ENCODE peak calls at places on chromosome 17, in four cellular contexts. W, P, Y and M are unnamed samples.

GRCh38 chr17:70795620-70796019 is 626.3 kb downstream of the KCNJ2 start:
- DNase-seq in W (no peak), P (no peak), Y (no peak), M (no peak)

GRCh38 chr17:4438162-4438944 is 4.6 kb downstream of the SPNS3 start:
- DNase-seq in W (no peak), P (no peak), Y (no peak), M (no peak)

GRCh38 chr17:2911035-2911754 is 115.0 kb downstream of the RAP1GAP2 start:
- DNase-seq in W (no peak), P (no peak), Y (no peak), M (no peak)

GRCh38 chr17:7883781-7884386 is 4.7 kb upstream of the CHD3 start:
- DNase-seq in W (no peak), P (no peak), Y (no peak), M (no peak)

GRCh38 chr17:63634163-63634562 is 11.9 kb downstream of the MAP3K3 start:
- DNase-seq in W (no peak), P (no peak), Y (no peak), M (no peak)

GRCh38 chr17:4185656-4186055 is 42.7 kb downstream of the CYB5D2 start:
- DNase-seq in W (no peak), P (no peak), Y (no peak), M (no peak)

GRCh38 chr17:71360301-71360700 is 760.5 kb upstream of the SOX9 start:
- DNase-seq in W (no peak), P (no peak), Y (no peak), M (no peak)

GRCh38 chr17:47204722-47205418 is 4.3 kb upstream of the MYL4 start:
- DNase-seq in W (peak; percentile 48), P (peak; percentile 69), Y (no peak), M (no peak)

GRCh38 chr17:79612468-79613194 is 1.8 kb upstream of the RBFOX3 start:
- DNase-seq in W (no peak), P (peak; percentile 38), Y (no peak), M (no peak)

GRCh38 chr17:57957886-57958285 is 2.7 kb upstream of the CUEDC1 start:
- DNase-seq in W (no peak), P (no peak), Y (no peak), M (no peak)

GRCh38 chr17:57957120-57957850 is 2.1 kb upstream of the CUEDC1 start:
- DNase-seq in W (no peak), P (no peak), Y (no peak), M (peak; percentile 61)

GRCh38 chr17:57955183-57955952 is at the start of gene CUEDC1:
- DNase-seq in W (peak; percentile 88), P (peak; percentile 57), Y (peak; percentile 83), M (peak; percentile 88)

GRCh38 chr17:57954421-57955182 is 610 bp downstream of the CUEDC1 start:
- DNase-seq in W (peak; percentile 93), P (no peak), Y (peak; percentile 64), M (no peak)

GRCh38 chr17:57956311-57957119 is 1.3 kb upstream of the CUEDC1 start:
- DNase-seq in W (no peak), P (peak; percentile 58), Y (no peak), M (peak; percentile 43)
- H3K4me3 ChIP-seq in W (no peak overlapping the region), P (no peak overlapping the region), Y (no peak overlapping the region), M (peak overlapping the region; percentile 77)

GRCh38 chr17:75319818-75320691 is 30.8 kb upstream of the SLC25A19 start:
- DNase-seq in W (no peak), P (peak; percentile 75), Y (no peak), M (no peak)
- H3K36me3 ChIP-seq in W (peaks cover 66% of the 10 kb centered on the region), P (peaks cover 14% of the 10 kb centered on the region), Y (peaks cover 79% of the 10 kb centered on the region), M (peaks cover 35% of the 10 kb centered on the region)

GRCh38 chr17:1197781-1198490 is 18.2 kb upstream of the ABR start:
- DNase-seq in W (peak; percentile 68), P (peak; percentile 88), Y (peak; percentile 92), M (peak; percentile 81)
- H3K4me3 ChIP-seq in W (no peak overlapping the region), P (no peak overlapping the region), Y (no peak overlapping the region), M (no peak overlapping the region)

GRCh38 chr17:61714300-61714699 is 123.3 kb upstream of the NACA2 start:
- DNase-seq in W (no peak), P (no peak), Y (no peak), M (no peak)

GRCh38 chr17:61717352-61717751 is 126.3 kb upstream of the NACA2 start:
- DNase-seq in W (no peak), P (no peak), Y (no peak), M (no peak)

GRCh38 chr17:61718022-61718421 is 127.0 kb upstream of the NACA2 start:
- DNase-seq in W (no peak), P (no peak), Y (no peak), M (no peak)

GRCh38 chr17:61715348-61715747 is 124.3 kb upstream of the NACA2 start:
- DNase-seq in W (no peak), P (no peak), Y (no peak), M (no peak)

GRCh38 chr17:61716225-61716829 is 125.3 kb upstream of the NACA2 start:
- DNase-seq in W (no peak), P (no peak), Y (no peak), M (no peak)
- H3K36me3 ChIP-seq in W (no peaks in the 10 kb centered on the region), P (no peaks in the 10 kb centered on the region), Y (peaks cover 6% of the 10 kb centered on the region), M (no peaks in the 10 kb centered on the region)

GRCh38 chr17:69448431-69449102 is 34.1 kb downstream of the MAP2K6 start:
- DNase-seq in W (peak; percentile 33), P (no peak), Y (no peak), M (no peak)

GRCh38 chr17:69450131-69450530 is 35.6 kb downstream of the MAP2K6 start:
- DNase-seq in W (no peak), P (no peak), Y (no peak), M (no peak)

GRCh38 chr17:69450857-69451410 is 36.4 kb downstream of the MAP2K6 start:
- DNase-seq in W (no peak), P (no peak), Y (no peak), M (no peak)

GRCh38 chr17:69445132-69445531 is 30.6 kb downstream of the MAP2K6 start:
- DNase-seq in W (no peak), P (no peak), Y (no peak), M (no peak)

GRCh38 chr17:69447726-69448125 is 33.2 kb downstream of the MAP2K6 start:
- DNase-seq in W (peak; percentile 39), P (no peak), Y (no peak), M (no peak)
- H3K4me3 ChIP-seq in W (no peak overlapping the region), P (no peak overlapping the region), Y (no peak overlapping the region), M (no peak overlapping the region)

GRCh38 chr17:76095943-76096342 is 7.6 kb downstream of the EXOC7 start:
- DNase-seq in W (no peak), P (no peak), Y (no peak), M (no peak)
- H3K36me3 ChIP-seq in W (peaks cover 100% of the 10 kb centered on the region), P (peaks cover 31% of the 10 kb centered on the region), Y (peaks cover 98% of the 10 kb centered on the region), M (peaks cover 76% of the 10 kb centered on the region)